ENCODE peak calls at places on chromosomes 4 and X, in seven cellular contexts. G, T, H, A, V, Y and L are unnamed samples.

GRCh38 chr4:105797225-105797624 is 88.6 kb downstream of the GSTCD start:
- DNase-seq in G (no peak), T (no peak), H (no peak), A (no peak), V (no peak), Y (no peak), L (no peak)

GRCh38 chr4:153545822-153546221 is 79.7 kb downstream of the TMEM131L start:
- DNase-seq in G (no peak), T (no peak), H (no peak), A (no peak), V (no peak), Y (no peak), L (no peak)

GRCh38 chrX:13697976-13698375 is 9.0 kb downstream of the RAB9A start:
- DNase-seq in G (no peak), T (no peak), H (no peak), A (no peak), V (no peak), Y (no peak), L (no peak)

GRCh38 chrX:53598169-53598568 is 88.3 kb downstream of the HUWE1 start:
- DNase-seq in G (no peak), T (no peak), H (no peak), A (no peak), V (no peak), Y (no peak), L (no peak)

GRCh38 chrX:133375558-133376340 is 39.5 kb downstream of the GPC4 start:
- DNase-seq in G (peak; percentile 21), T (no peak), H (no peak), A (no peak), V (no peak), Y (no peak), L (no peak)

GRCh38 chr4:93065790-93066189 is 762.0 kb downstream of the GRID2 start:
- DNase-seq in G (no peak), T (no peak), H (no peak), A (no peak), V (no peak), Y (no peak), L (no peak)

GRCh38 chr4:156945532-156945931 is 26.1 kb downstream of the PDGFC start:
- DNase-seq in G (no peak), T (no peak), H (no peak), A (no peak), V (no peak), Y (no peak), L (no peak)

GRCh38 chrX:150454508-150455219 is 91.5 kb downstream of the MAMLD1 start:
- DNase-seq in G (no peak), T (no peak), H (no peak), A (no peak), V (no peak), Y (no peak), L (no peak)

GRCh38 chrX:48558270-48558669 is 16.0 kb upstream of the RBM3 start:
- DNase-seq in G (no peak), T (no peak), H (no peak), A (no peak), V (no peak), Y (no peak), L (no peak)

GRCh38 chrX:2793752-2794151 is 35.0 kb upstream of the GYG2 start:
- DNase-seq in G (no peak), T (no peak), H (no peak), A (no peak), V (no peak), Y (no peak), L (no peak)

GRCh38 chrX:20221902-20222301 is 44.8 kb downstream of the RPS6KA3 start:
- DNase-seq in G (no peak), T (no peak), H (no peak), A (no peak), V (peak; percentile 89), Y (peak; percentile 6), L (no peak)

GRCh38 chr4:54696649-54697048 is 38.9 kb downstream of the KIT start:
- DNase-seq in G (no peak), T (no peak), H (no peak), A (no peak), V (no peak), Y (no peak), L (no peak)

GRCh38 chr4:62051332-62051731 is 851.2 kb downstream of the ADGRL3 start:
- DNase-seq in G (no peak), T (no peak), H (no peak), A (no peak), V (no peak), Y (no peak), L (no peak)

GRCh38 chr4:109040441-109040840 is 262.0 kb downstream of the COL25A1 start:
- DNase-seq in G (no peak), T (no peak), H (no peak), A (no peak), V (no peak), Y (no peak), L (no peak)

GRCh38 chr4:37758226-37758625 is 68.3 kb upstream of the PGM2 start:
- DNase-seq in G (no peak), T (no peak), H (no peak), A (no peak), V (peak; percentile 44), Y (no peak), L (no peak)

GRCh38 chrX:83508006-83508405 is at the start of gene POU3F4:
- DNase-seq in G (no peak), T (peak; percentile 68), H (no peak), A (no peak), V (no peak), Y (no peak), L (no peak)

GRCh38 chr4:69147334-69147733 is 51.1 kb downstream of the UGT2B7 start:
- DNase-seq in G (no peak), T (no peak), H (no peak), A (no peak), V (no peak), Y (no peak), L (no peak)

GRCh38 chr4:182795446-182796238 is 121.5 kb downstream of the DCTD start:
- DNase-seq in G (no peak), T (no peak), H (no peak), A (no peak), V (no peak), Y (no peak), L (no peak)

GRCh38 chrX:15985937-15986336 is 131.3 kb upstream of the AP1S2 start:
- DNase-seq in G (no peak), T (no peak), H (no peak), A (no peak), V (no peak), Y (no peak), L (no peak)

GRCh38 chr4:107478327-107478946 is 241.6 kb downstream of the PAPSS1 start:
- DNase-seq in G (no peak), T (no peak), H (no peak), A (no peak), V (no peak), Y (no peak), L (no peak)

GRCh38 chrX:151789179-151789800 is 54.7 kb downstream of the CNGA2 start:
- DNase-seq in G (no peak), T (no peak), H (no peak), A (no peak), V (no peak), Y (no peak), L (no peak)

GRCh38 chr4:168386002-168386401 is 67.5 kb upstream of the DDX60 start:
- DNase-seq in G (no peak), T (no peak), H (no peak), A (no peak), V (no peak), Y (no peak), L (peak; percentile 13)

GRCh38 chr4:48862661-48863060 is 31.8 kb downstream of the OCIAD1 start:
- DNase-seq in G (no peak), T (no peak), H (no peak), A (no peak), V (no peak), Y (no peak), L (no peak)
- TF ChIP-seq YY1 in G (no peak), T (no peak), H (no peak), A (no peak), V (no peak), Y (no peak), L (no peak)

DNA sequence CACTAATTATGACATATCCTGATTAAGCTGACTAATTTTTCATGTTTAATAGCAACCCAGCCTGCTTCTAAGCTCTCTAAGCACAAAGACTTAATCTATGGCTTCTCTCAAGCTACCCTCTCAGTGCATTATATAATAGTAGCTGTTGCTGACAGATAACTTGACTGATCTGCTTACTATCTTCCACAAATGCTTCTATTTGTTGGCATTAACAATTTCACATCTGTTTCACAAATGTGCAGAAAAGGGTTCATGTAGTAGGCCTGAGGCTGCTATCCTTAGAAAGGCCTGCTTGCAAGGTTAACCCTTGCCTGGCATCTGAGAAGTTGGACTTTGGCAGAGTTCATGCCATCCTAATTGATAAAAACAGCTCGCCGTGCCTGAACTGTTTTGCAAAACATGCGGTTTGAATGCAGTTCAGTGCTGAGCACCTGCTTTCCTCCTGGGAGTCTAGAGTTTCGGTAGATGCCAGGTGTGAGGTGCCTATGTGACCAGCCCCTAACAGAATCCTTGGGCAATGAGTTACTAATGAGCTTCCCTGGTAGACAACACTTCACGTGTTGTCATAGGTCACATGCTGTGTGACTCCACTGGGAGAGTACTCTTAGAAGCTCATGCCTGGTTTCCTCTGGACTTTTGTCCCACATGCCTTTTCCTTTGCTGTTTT is 68.4 kb downstream of the NSG1 start:
- DNase-seq in G (peak; percentile 64), T (no peak), H (peak; percentile 39), A (no peak), V (no peak), Y (no peak), L (no peak)
- H3K4me1 ChIP-seq in G (peaks cover 9% of the 10 kb centered on the region), T (peaks cover 7% of the 10 kb centered on the region), H (no peaks in the 10 kb centered on the region), A (peaks cover 11% of the 10 kb centered on the region), V (no peaks in the 10 kb centered on the region), Y (no peaks in the 10 kb centered on the region), L (peaks cover 5% of the 10 kb centered on the region)

GRCh38 chr4:152014280-152014679 is 253.5 kb upstream of the GATB start:
- DNase-seq in G (no peak), T (no peak), H (peak; percentile 55), A (no peak), V (no peak), Y (no peak), L (no peak)
- TF ChIP-seq YY1 in G (no peak), T (no peak), H (no peak), A (no peak), V (no peak), Y (no peak), L (no peak)

GRCh38 chrX:107729558-107730297 is 45.9 kb downstream of the TSC22D3 start:
- DNase-seq in G (no peak), T (no peak), H (no peak), A (no peak), V (no peak), Y (no peak), L (no peak)

GRCh38 chrX:107725761-107726555 is 49.6 kb downstream of the TSC22D3 start:
- DNase-seq in G (no peak), T (no peak), H (no peak), A (no peak), V (no peak), Y (no peak), L (no peak)

GRCh38 chrX:107728342-107729099 is 47.1 kb downstream of the TSC22D3 start:
- DNase-seq in G (no peak), T (no peak), H (no peak), A (no peak), V (no peak), Y (no peak), L (no peak)

GRCh38 chrX:107724653-107725052 is 50.9 kb downstream of the TSC22D3 start:
- DNase-seq in G (no peak), T (no peak), H (no peak), A (no peak), V (no peak), Y (no peak), L (no peak)

GRCh38 chrX:107726809-107727534 is 48.6 kb downstream of the TSC22D3 start:
- DNase-seq in G (no peak), T (no peak), H (no peak), A (no peak), V (peak; percentile 12), Y (peak; percentile 17), L (no peak)
- H3K4me1 ChIP-seq in G (no peaks in the 10 kb centered on the region), T (no peaks in the 10 kb centered on the region), H (no peaks in the 10 kb centered on the region), A (peaks cover 40% of the 10 kb centered on the region), V (peaks cover 26% of the 10 kb centered on the region), Y (peaks cover 45% of the 10 kb centered on the region), L (peaks cover 17% of the 10 kb centered on the region)